ENCODE peak calls at places on chromosome 20, in six cellular contexts. One of them, this sample, is unnamed.

GRCh38 chr20:21522479-21523397 is 8.9 kb upstream of the NKX2-2 start:
- DNase-seq in mesenchymal stem cell: no peak
- DNase-seq in H9: peak
- DNase-seq in H1: peak
- DNase-seq in IMR-90: no peak
- DNase-seq in mesendoderm: peak
- DNase-seq in this sample: no peak

GRCh38 chr20:51024761-51025160 is 1.9 kb upstream of the KCNG1 start:
- DNase-seq in mesendoderm: no peak
- DNase-seq in H1: no peak
- DNase-seq in mesenchymal stem cell: no peak
- DNase-seq in IMR-90: no peak
- DNase-seq in H9: no peak
- DNase-seq in this sample: no peak

GRCh38 chr20:20002101-20002998 is 14.8 kb upstream of the NAA20 start:
- DNase-seq in mesendoderm: no peak
- DNase-seq in IMR-90: peak
- DNase-seq in H1: no peak
- DNase-seq in mesenchymal stem cell: no peak
- DNase-seq in H9: no peak
- DNase-seq in this sample: no peak

GRCh38 chr20:24663496-24663895 is 194.1 kb downstream of the SYNDIG1 start:
- DNase-seq in mesendoderm: no peak
- DNase-seq in mesenchymal stem cell: no peak
- DNase-seq in IMR-90: no peak
- DNase-seq in H9: no peak
- DNase-seq in H1: no peak
- DNase-seq in this sample: no peak

GRCh38 chr20:60270341-60270740 is 312.1 kb downstream of the CDH26 start:
- DNase-seq in mesendoderm: no peak
- DNase-seq in H9: no peak
- DNase-seq in IMR-90: no peak
- DNase-seq in mesenchymal stem cell: no peak
- DNase-seq in H1: no peak
- DNase-seq in this sample: no peak

GRCh38 chr20:19265646-19266374 is 53.4 kb downstream of the SLC24A3 start:
- DNase-seq in H1: peak
- DNase-seq in H9: peak
- DNase-seq in mesendoderm: peak
- DNase-seq in IMR-90: no peak
- DNase-seq in mesenchymal stem cell: no peak
- DNase-seq in this sample: no peak

GRCh38 chr20:18005990-18006364 is 37.2 kb downstream of the MGME1 start:
- DNase-seq in mesendoderm: no peak
- DNase-seq in IMR-90: no peak
- DNase-seq in H9: no peak
- DNase-seq in mesenchymal stem cell: peak
- DNase-seq in H1: no peak
- DNase-seq in this sample: no peak

GRCh38 chr20:54219751-54220426 is 12.0 kb downstream of the PFDN4 start:
- DNase-seq in H1: no peak
- DNase-seq in IMR-90: peak
- DNase-seq in mesenchymal stem cell: peak
- DNase-seq in H9: no peak
- DNase-seq in mesendoderm: peak
- DNase-seq in this sample: no peak

GRCh38 chr20:53914861-53915458 is 155.4 kb downstream of the BCAS1 start:
- DNase-seq in IMR-90: no peak
- DNase-seq in H9: no peak
- DNase-seq in mesenchymal stem cell: peak
- DNase-seq in H1: no peak
- DNase-seq in mesendoderm: peak
- DNase-seq in this sample: no peak

GRCh38 chr20:25318471-25319240 is 70.8 kb downstream of the PYGB start:
- DNase-seq in IMR-90: no peak
- DNase-seq in mesendoderm: no peak
- DNase-seq in mesenchymal stem cell: no peak
- DNase-seq in H9: no peak
- DNase-seq in H1: no peak
- DNase-seq in this sample: no peak

GRCh38 chr20:18853946-18854646 is 40.5 kb downstream of the SCP2D1 start:
- DNase-seq in IMR-90: no peak
- DNase-seq in mesenchymal stem cell: no peak
- DNase-seq in mesendoderm: no peak
- DNase-seq in H9: no peak
- DNase-seq in H1: no peak
- DNase-seq in this sample: no peak

GRCh38 chr20:60403105-60403741 is 445.0 kb downstream of the CDH26 start:
- DNase-seq in H1: no peak
- DNase-seq in H9: no peak
- DNase-seq in IMR-90: no peak
- DNase-seq in mesendoderm: no peak
- DNase-seq in mesenchymal stem cell: no peak
- DNase-seq in this sample: no peak

GRCh38 chr20:4227085-4227821 is 211.9 kb upstream of the RNF24 start:
- DNase-seq in H9: peak
- DNase-seq in mesendoderm: peak
- DNase-seq in H1: peak
- DNase-seq in IMR-90: peak
- DNase-seq in mesenchymal stem cell: peak
- DNase-seq in this sample: no peak

GRCh38 chr20:39112196-39112743 is 150.1 kb downstream of the DHX35 start:
- DNase-seq in H1: peak
- DNase-seq in mesenchymal stem cell: peak
- DNase-seq in mesendoderm: peak
- DNase-seq in IMR-90: peak
- DNase-seq in H9: peak
- DNase-seq in this sample: peak

GRCh38 chr20:16612708-16613107 is 39.5 kb upstream of the KIF16B start:
- DNase-seq in H1: no peak
- DNase-seq in mesenchymal stem cell: no peak
- DNase-seq in IMR-90: no peak
- DNase-seq in mesendoderm: no peak
- DNase-seq in H9: no peak
- DNase-seq in this sample: no peak
- H2BK15ac ChIP-seq in H1: no peak
- H2BK15ac ChIP-seq in mesenchymal stem cell: no peak
- H2BK15ac ChIP-seq in IMR-90: no peak
- H2BK15ac ChIP-seq in mesendoderm: no peak
- H2BK15ac ChIP-seq in H9: no peak
- H2BK15ac ChIP-seq in this sample: no peak

DNA sequence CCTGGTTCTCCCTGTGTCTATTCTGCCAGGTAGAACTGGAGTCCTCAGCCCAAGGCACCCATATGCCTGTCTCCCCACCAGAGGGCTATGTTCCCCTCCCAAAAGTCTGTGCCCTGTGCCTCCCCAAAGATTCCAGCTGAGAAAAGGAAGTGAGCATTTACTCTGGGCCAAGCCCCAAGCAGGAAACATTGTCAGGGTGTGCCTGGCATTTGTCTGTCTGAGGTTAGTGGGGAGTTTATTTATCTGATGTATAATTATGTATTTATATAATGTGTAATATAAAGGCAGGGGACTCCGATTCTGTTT is 5.6 kb downstream of the GDF5 start:
- DNase-seq in H9: no peak
- DNase-seq in IMR-90: no peak
- DNase-seq in mesendoderm: no peak
- DNase-seq in H1: no peak
- DNase-seq in mesenchymal stem cell: no peak
- DNase-seq in this sample: no peak
- H2BK120ac ChIP-seq in H9: no peak
- H2BK120ac ChIP-seq in IMR-90: no peak
- H2BK120ac ChIP-seq in mesendoderm: no peak
- H2BK120ac ChIP-seq in H1: no peak
- H2BK120ac ChIP-seq in mesenchymal stem cell: no peak
- H2BK120ac ChIP-seq in this sample: no peak

GRCh38 chr20:5268449-5268848 is 48.3 kb downstream of the PROKR2 start:
- DNase-seq in H1: no peak
- DNase-seq in mesenchymal stem cell: no peak
- DNase-seq in mesendoderm: no peak
- DNase-seq in H9: no peak
- DNase-seq in IMR-90: no peak
- DNase-seq in this sample: no peak
- H2BK15ac ChIP-seq in H1: no peak
- H2BK15ac ChIP-seq in mesenchymal stem cell: no peak
- H2BK15ac ChIP-seq in mesendoderm: no peak
- H2BK15ac ChIP-seq in H9: no peak
- H2BK15ac ChIP-seq in IMR-90: no peak
- H2BK15ac ChIP-seq in this sample: no peak

GRCh38 chr20:37426978-37427377 is 81.0 kb downstream of the SRC start:
- DNase-seq in IMR-90: no peak
- DNase-seq in H1: no peak
- DNase-seq in mesenchymal stem cell: no peak
- DNase-seq in H9: no peak
- DNase-seq in mesendoderm: no peak
- DNase-seq in this sample: no peak
- H2BK120ac ChIP-seq in IMR-90: no peak
- H2BK120ac ChIP-seq in H1: no peak
- H2BK120ac ChIP-seq in mesenchymal stem cell: no peak
- H2BK120ac ChIP-seq in H9: no peak
- H2BK120ac ChIP-seq in mesendoderm: no peak
- H2BK120ac ChIP-seq in this sample: no peak

GRCh38 chr20:33434434-33434833 is 9.1 kb downstream of the SNTA1 start:
- DNase-seq in H1: no peak
- DNase-seq in mesenchymal stem cell: no peak
- DNase-seq in IMR-90: no peak
- DNase-seq in H9: no peak
- DNase-seq in mesendoderm: no peak
- DNase-seq in this sample: no peak

GRCh38 chr20:33437141-33437911 is 6.2 kb downstream of the SNTA1 start:
- DNase-seq in mesenchymal stem cell: peak
- DNase-seq in IMR-90: peak
- DNase-seq in H1: no peak
- DNase-seq in H9: no peak
- DNase-seq in mesendoderm: no peak
- DNase-seq in this sample: no peak

GRCh38 chr20:33433875-33434274 is 9.7 kb downstream of the SNTA1 start:
- DNase-seq in mesenchymal stem cell: no peak
- DNase-seq in H9: no peak
- DNase-seq in H1: no peak
- DNase-seq in IMR-90: no peak
- DNase-seq in mesendoderm: no peak
- DNase-seq in this sample: no peak

GRCh38 chr20:33431797-33432381 is 11.7 kb downstream of the SNTA1 start:
- DNase-seq in H9: no peak
- DNase-seq in H1: no peak
- DNase-seq in mesenchymal stem cell: no peak
- DNase-seq in IMR-90: no peak
- DNase-seq in mesendoderm: no peak
- DNase-seq in this sample: no peak

GRCh38 chr20:33433465-33433864 is 10.1 kb downstream of the SNTA1 start:
- DNase-seq in IMR-90: no peak
- DNase-seq in H1: no peak
- DNase-seq in mesenchymal stem cell: peak
- DNase-seq in mesendoderm: no peak
- DNase-seq in H9: no peak
- DNase-seq in this sample: no peak
- H2BK15ac ChIP-seq in IMR-90: no peak
- H2BK15ac ChIP-seq in H1: no peak
- H2BK15ac ChIP-seq in mesenchymal stem cell: no peak
- H2BK15ac ChIP-seq in mesendoderm: no peak
- H2BK15ac ChIP-seq in H9: no peak
- H2BK15ac ChIP-seq in this sample: no peak

GRCh38 chr20:57076951-57077350 is 189.5 kb downstream of the BMP7 start:
- DNase-seq in mesendoderm: no peak
- DNase-seq in H9: no peak
- DNase-seq in H1: no peak
- DNase-seq in IMR-90: no peak
- DNase-seq in mesenchymal stem cell: no peak
- DNase-seq in this sample: no peak
- H2BK120ac ChIP-seq in mesendoderm: no peak
- H2BK120ac ChIP-seq in H9: no peak
- H2BK120ac ChIP-seq in H1: no peak
- H2BK120ac ChIP-seq in IMR-90: no peak
- H2BK120ac ChIP-seq in mesenchymal stem cell: no peak
- H2BK120ac ChIP-seq in this sample: no peak

GRCh38 chr20:23361651-23362391 is at the start of gene GZF1:
- DNase-seq in mesenchymal stem cell: peak
- DNase-seq in H9: peak
- DNase-seq in mesendoderm: peak
- DNase-seq in H1: peak
- DNase-seq in IMR-90: peak
- DNase-seq in this sample: peak

GRCh38 chr20:23361108-23361650 is 803 bp upstream of the GZF1 start:
- DNase-seq in mesendoderm: peak
- DNase-seq in H1: no peak
- DNase-seq in H9: no peak
- DNase-seq in IMR-90: peak
- DNase-seq in mesenchymal stem cell: peak
- DNase-seq in this sample: no peak

GRCh38 chr20:23365390-23366165 is 3.6 kb downstream of the GZF1 start:
- DNase-seq in IMR-90: no peak
- DNase-seq in H9: no peak
- DNase-seq in mesenchymal stem cell: no peak
- DNase-seq in H1: no peak
- DNase-seq in mesendoderm: no peak
- DNase-seq in this sample: no peak

GRCh38 chr20:23362392-23363256 is 642 bp downstream of the GZF1 start:
- DNase-seq in H1: no peak
- DNase-seq in mesendoderm: peak
- DNase-seq in IMR-90: peak
- DNase-seq in mesenchymal stem cell: peak
- DNase-seq in H9: no peak
- DNase-seq in this sample: no peak

GRCh38 chr20:23363257-23363649 is 1.3 kb downstream of the GZF1 start:
- DNase-seq in mesenchymal stem cell: no peak
- DNase-seq in H1: no peak
- DNase-seq in IMR-90: no peak
- DNase-seq in mesendoderm: no peak
- DNase-seq in H9: no peak
- DNase-seq in this sample: no peak
- H2BK15ac ChIP-seq in mesenchymal stem cell: no peak
- H2BK15ac ChIP-seq in H1: no peak
- H2BK15ac ChIP-seq in IMR-90: no peak
- H2BK15ac ChIP-seq in mesendoderm: no peak
- H2BK15ac ChIP-seq in H9: no peak
- H2BK15ac ChIP-seq in this sample: no peak

This sample was measured in neuronal stem cell.